ENCODE peak calls at places on chromosome 7, in nine cellular contexts. F, Q, E, X, W, P, O, Z and T are unnamed samples.

GRCh38 chr7:99579281-99579955 is 18.6 kb upstream of the TMEM225B start:
- DNase-seq in F (no peak), Q (no peak), E (no peak), X (peak), W (no peak), P (no peak), O (no peak), Z (no peak), T (no peak)

GRCh38 chr7:138961159-138961558 is 20.0 kb downstream of the KIAA1549 start:
- DNase-seq in F (no peak), Q (no peak), E (no peak), X (no peak), W (no peak), P (no peak), O (no peak), Z (no peak), T (no peak)

GRCh38 chr7:81816312-81816711 is 46.5 kb upstream of the HGF start:
- DNase-seq in F (no peak), Q (peak), E (no peak), X (no peak), W (no peak), P (no peak), O (peak), Z (no peak), T (no peak)

GRCh38 chr7:81499262-81500116 is 270.4 kb downstream of the HGF start:
- DNase-seq in F (peak), Q (peak), E (no peak), X (no peak), W (peak), P (peak), O (peak), Z (no peak), T (peak)

GRCh38 chr7:157896774-157897555 is 560.2 kb downstream of the DNAJB6 start:
- DNase-seq in F (no peak), Q (no peak), E (no peak), X (no peak), W (no peak), P (no peak), O (no peak), Z (no peak), T (no peak)

GRCh38 chr7:55517936-55518689 is 54.2 kb downstream of the VOPP1 start:
- DNase-seq in F (no peak), Q (no peak), E (no peak), X (no peak), W (no peak), P (no peak), O (no peak), Z (no peak), T (no peak)

GRCh38 chr7:135165862-135166261 is 4.6 kb downstream of the CYREN start:
- DNase-seq in F (no peak), Q (no peak), E (no peak), X (peak), W (no peak), P (no peak), O (no peak), Z (no peak), T (no peak)

GRCh38 chr7:133860628-133861135 is 266.5 kb upstream of the LRGUK start:
- DNase-seq in F (no peak), Q (no peak), E (no peak), X (no peak), W (no peak), P (no peak), O (no peak), Z (no peak), T (no peak)

GRCh38 chr7:18208921-18209320 is 181.3 kb upstream of the PRPS1L1 start:
- DNase-seq in F (no peak), Q (no peak), E (no peak), X (no peak), W (no peak), P (no peak), O (no peak), Z (no peak), T (no peak)

GRCh38 chr7:101747758-101748345 is 69.6 kb upstream of the CUX1 start:
- DNase-seq in F (no peak), Q (no peak), E (no peak), X (no peak), W (no peak), P (no peak), O (peak), Z (no peak), T (no peak)

GRCh38 chr7:84191842-84192241 is 2.7 kb downstream of the SEMA3A start:
- DNase-seq in F (no peak), Q (no peak), E (no peak), X (no peak), W (no peak), P (no peak), O (no peak), Z (no peak), T (no peak)

GRCh38 chr7:84190016-84190705 is 4.4 kb downstream of the SEMA3A start:
- DNase-seq in F (no peak), Q (peak), E (no peak), X (no peak), W (no peak), P (no peak), O (no peak), Z (no peak), T (no peak)

GRCh38 chr7:84188811-84189405 is 5.7 kb downstream of the SEMA3A start:
- DNase-seq in F (no peak), Q (no peak), E (no peak), X (no peak), W (no peak), P (no peak), O (peak), Z (no peak), T (no peak)

GRCh38 chr7:84193787-84194186 is 802 bp downstream of the SEMA3A start:
- DNase-seq in F (no peak), Q (no peak), E (no peak), X (no peak), W (no peak), P (no peak), O (no peak), Z (no peak), T (no peak)

DNA sequence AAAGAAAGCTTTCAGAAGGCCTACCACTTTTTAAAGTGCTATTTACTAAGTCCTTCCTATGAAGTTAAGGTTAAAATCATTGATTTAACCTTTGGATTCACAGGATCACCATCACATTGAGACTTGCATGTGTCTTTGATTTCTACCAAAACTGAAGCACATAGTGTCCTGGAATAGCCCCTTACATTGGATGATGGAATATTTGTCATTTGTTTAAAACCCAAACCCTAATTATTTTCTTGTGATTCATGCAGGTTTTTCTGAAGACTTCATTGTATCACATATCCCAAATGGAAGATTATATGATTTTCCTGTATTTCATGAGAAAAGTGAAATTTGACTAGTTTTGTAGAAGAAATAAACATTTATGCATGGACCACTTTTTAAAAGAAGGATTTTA is 3.3 kb downstream of the SEMA3A start:
- DNase-seq in F (no peak), Q (no peak), E (no peak), X (no peak), W (no peak), P (no peak), O (no peak), Z (no peak), T (no peak)
- H3K4me3 ChIP-seq in F (no peak), Q (no peak), E (peak), X (no peak), W (peak), P (peak), O (peak), Z (no peak), T (no peak)

DNA sequence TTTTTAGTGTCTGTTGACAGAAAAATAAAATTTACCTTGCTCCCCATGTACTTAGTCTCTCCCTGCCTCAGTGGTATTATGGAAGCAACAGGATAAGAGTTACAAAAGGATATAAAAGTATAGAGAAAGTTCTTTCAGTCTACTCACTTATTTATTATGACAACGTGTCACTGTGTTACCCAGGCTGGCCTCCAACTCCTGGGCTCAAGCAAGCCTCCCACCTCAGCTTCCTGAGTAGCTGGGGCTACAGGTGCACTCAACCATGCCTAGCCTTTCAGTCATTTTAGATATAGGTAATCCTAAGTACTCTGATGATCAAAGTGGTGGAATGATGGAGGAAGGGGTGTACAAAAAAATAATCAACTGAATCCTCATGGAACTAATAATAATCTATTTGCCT is 215.2 kb upstream of the MKLN1 start:
- DNase-seq in F (no peak), Q (no peak), E (no peak), X (no peak), W (no peak), P (no peak), O (no peak), Z (no peak), T (no peak)
- H3K4me3 ChIP-seq in F (no peak), Q (no peak), E (no peak), X (no peak), W (no peak), P (no peak), O (no peak), Z (no peak), T (no peak)

GRCh38 chr7:966291-967069 is 8.9 kb downstream of the COX19 start:
- DNase-seq in F (no peak), Q (no peak), E (peak), X (no peak), W (no peak), P (no peak), O (no peak), Z (peak), T (no peak)
- H3K4me3 ChIP-seq in F (no peak), Q (no peak), E (no peak), X (no peak), W (no peak), P (no peak), O (no peak), Z (no peak), T (no peak)

GRCh38 chr7:140326116-140326928 is 72.0 kb downstream of the SLC37A3 start:
- DNase-seq in F (peak), Q (peak), E (peak), X (peak), W (peak), P (peak), O (peak), Z (peak), T (no peak)
- H3K4me3 ChIP-seq in F (no peak), Q (no peak), E (peak), X (no peak), W (no peak), P (no peak), O (no peak), Z (no peak), T (no peak)

DNA sequence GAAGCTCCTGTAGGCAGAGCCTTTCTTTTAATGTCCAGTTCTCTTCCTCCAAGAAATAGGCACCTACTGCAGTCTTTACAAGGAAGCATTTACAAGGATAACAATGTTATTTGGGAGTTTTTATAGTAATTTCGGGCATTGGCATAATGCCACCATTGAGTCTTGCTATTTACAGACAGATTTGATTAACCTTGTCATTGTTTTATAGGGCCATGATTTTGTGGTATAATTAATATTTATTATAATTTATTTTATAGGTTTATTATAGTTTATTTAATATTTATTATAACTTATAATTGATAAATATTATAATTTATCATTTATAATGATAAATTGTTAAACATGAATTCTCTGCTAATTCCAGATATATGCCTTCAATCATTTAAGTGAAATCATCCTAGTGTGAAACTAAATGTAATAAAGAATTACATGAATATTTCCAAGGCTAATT is 573 bp upstream of the POT1 start:
- DNase-seq in F (no peak), Q (no peak), E (no peak), X (no peak), W (no peak), P (no peak), O (no peak), Z (no peak), T (no peak)
- H3K4me3 ChIP-seq in F (peak), Q (peak), E (peak), X (no peak), W (peak), P (peak), O (peak), Z (peak), T (peak)

GRCh38 chr7:106065560-106066500 is 46.3 kb downstream of the SYPL1 start:
- DNase-seq in F (peak), Q (peak), E (no peak), X (peak), W (no peak), P (no peak), O (no peak), Z (no peak), T (no peak)
- H3K4me3 ChIP-seq in F (peak), Q (peak), E (peak), X (no peak), W (no peak), P (no peak), O (peak), Z (peak), T (no peak)